ENCODE peak calls at places on chromosome 9, in eight cellular contexts. T, Y, M, B, L, J, E and C are unnamed samples.
A peak's percentile ranks its signal among the peaks of the same experiment; 100 is the strongest.

GRCh38 chr9:91417602-91418218 is 5.9 kb downstream of the NFIL3 start:
- DNase-seq in Y (no peak), M (no peak), T (no peak), E (no peak), B (no peak), J (no peak), L (no peak), C (no peak)

GRCh38 chr9:120891255-120891954 is 14.4 kb upstream of the PHF19 start:
- DNase-seq in L (no peak), Y (no peak), T (no peak), E (no peak), B (no peak), J (no peak), M (no peak), C (no peak)

GRCh38 chr9:137417161-137418021 is 5.6 kb downstream of the EXD3 start:
- DNase-seq in E (no peak), T (no peak), J (no peak), M (no peak), L (no peak), B (no peak), Y (peak; percentile 25), C (no peak)

GRCh38 chr9:127005770-127006314 is 91.3 kb downstream of the RALGPS1 start:
- DNase-seq in B (no peak), T (no peak), J (no peak), Y (no peak), M (no peak), E (no peak), L (no peak), C (no peak)

GRCh38 chr9:89912605-89912953 is 307.8 kb downstream of the GADD45G start:
- DNase-seq in Y (no peak), B (no peak), J (no peak), T (no peak), E (no peak), L (no peak), M (no peak), C (no peak)

GRCh38 chr9:106970219-106970975 is 107.4 kb downstream of the ZNF462 start:
- DNase-seq in M (no peak), B (no peak), J (no peak), E (no peak), L (no peak), Y (no peak), T (no peak), C (no peak)

GRCh38 chr9:99720455-99721050 is 101.1 kb upstream of the NR4A3 start:
- DNase-seq in J (no peak), L (no peak), M (no peak), E (no peak), B (no peak), T (peak; percentile 2), Y (no peak), C (peak; percentile 7)

GRCh38 chr9:134315716-134316443 is 10.4 kb upstream of the RXRA start:
- DNase-seq in Y (no peak), B (no peak), J (no peak), T (no peak), M (peak; percentile 11), E (no peak), L (peak; percentile 2), C (no peak)

GRCh38 chr9:36288057-36288456 is 29.8 kb upstream of the GNE start:
- DNase-seq in E (no peak), Y (no peak), T (no peak), L (no peak), M (no peak), J (no peak), B (no peak), C (no peak)

GRCh38 chr9:92749071-92749933 is 15.3 kb downstream of the BICD2 start:
- DNase-seq in L (no peak), T (no peak), J (no peak), E (no peak), B (peak; percentile 63), Y (peak; percentile 22), M (no peak), C (no peak)

GRCh38 chr9:78031826-78032598 is 401 bp upstream of the GNAQ start:
- DNase-seq in T (peak; percentile 95), L (peak; percentile 93), B (peak; percentile 94), E (peak; percentile 74), Y (peak; percentile 88), M (peak; percentile 92), J (peak; percentile 72), C (peak; percentile 93)

DNA sequence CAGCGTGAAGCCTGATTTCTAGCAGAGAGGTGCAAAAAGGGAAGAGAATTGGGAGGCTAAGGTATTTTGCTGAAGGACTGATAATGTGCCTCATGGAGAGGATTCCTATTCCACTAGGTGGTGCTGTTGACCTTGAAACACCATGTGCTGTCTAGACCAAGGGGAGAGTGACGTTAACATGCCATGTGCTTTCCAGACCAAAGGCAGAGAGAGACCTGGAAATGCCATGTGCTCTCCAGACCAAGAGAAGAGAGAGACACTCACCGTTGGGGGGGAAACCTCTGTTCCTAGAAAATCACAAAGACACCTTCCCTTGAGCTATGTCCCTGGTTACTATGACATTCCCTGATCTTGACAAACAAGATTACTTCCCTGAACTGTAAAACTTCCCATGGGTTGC is 286.0 kb upstream of the TUSC1 start:
- DNase-seq in E (no peak), M (no peak), J (peak; percentile 8), L (peak; percentile 19), T (peak; percentile 40), B (peak; percentile 52), Y (peak; percentile 65), C (peak; percentile 82)
- TF ChIP-seq CTCF in E (no peak), M (peak; percentile 11), J (peak; percentile 54), L (no peak), T (peak; percentile 70), B (peak; percentile 70), Y (peak; percentile 85), C (peak; percentile 63)

DNA sequence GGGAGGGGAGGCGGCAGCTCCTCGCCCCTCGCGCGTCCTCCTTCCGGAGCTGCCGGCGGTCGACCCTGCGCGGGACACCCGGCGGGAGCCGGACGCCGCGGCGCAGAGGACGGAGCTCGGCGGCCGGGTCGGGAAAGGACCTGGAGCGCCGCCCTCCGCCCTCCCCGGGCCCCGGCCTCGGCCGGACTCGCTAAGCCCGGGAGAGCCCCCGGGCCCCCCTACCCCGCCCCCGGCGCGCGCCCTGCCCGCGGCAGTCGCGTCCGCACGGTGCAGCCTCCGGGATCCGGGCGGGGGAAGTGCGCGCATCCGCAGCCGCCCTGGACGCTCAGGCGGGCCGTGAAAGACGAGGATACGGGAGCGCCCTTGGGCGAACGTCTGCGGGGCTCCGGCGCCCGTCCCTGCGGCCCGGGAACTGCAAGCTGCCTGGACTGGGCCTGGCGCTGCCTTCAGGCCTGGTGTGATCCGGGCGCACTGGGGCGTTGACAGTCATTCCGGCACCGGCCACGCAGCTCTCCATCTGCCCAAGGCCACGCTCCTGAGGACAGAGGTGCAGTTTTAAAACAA is 488 bp upstream of the NACC2 start:
- DNase-seq in J (no peak), T (no peak), E (no peak), Y (no peak), L (peak; percentile 46), B (peak; percentile 81), M (peak; percentile 61), C (peak; percentile 52)
- H3K27ac ChIP-seq in J (peak overlapping the region; percentile 94), T (no peak overlapping the region), E (peak overlapping the region; percentile 98), Y (no peak overlapping the region), L (peak overlapping the region; percentile 77), B (peak overlapping the region; percentile 47), M (peak overlapping the region; percentile 99), C (no peak overlapping the region)

GRCh38 chr9:20369391-20369790 is 252.9 kb downstream of the MLLT3 start:
- DNase-seq in L (no peak), M (no peak), J (no peak), B (no peak), T (no peak), Y (no peak), E (no peak), C (no peak)
- TF ChIP-seq CTCF in L (no peak), M (peak; percentile 28), J (no peak), B (no peak), T (no peak), Y (peak; percentile 25), E (no peak), C (no peak)

DNA sequence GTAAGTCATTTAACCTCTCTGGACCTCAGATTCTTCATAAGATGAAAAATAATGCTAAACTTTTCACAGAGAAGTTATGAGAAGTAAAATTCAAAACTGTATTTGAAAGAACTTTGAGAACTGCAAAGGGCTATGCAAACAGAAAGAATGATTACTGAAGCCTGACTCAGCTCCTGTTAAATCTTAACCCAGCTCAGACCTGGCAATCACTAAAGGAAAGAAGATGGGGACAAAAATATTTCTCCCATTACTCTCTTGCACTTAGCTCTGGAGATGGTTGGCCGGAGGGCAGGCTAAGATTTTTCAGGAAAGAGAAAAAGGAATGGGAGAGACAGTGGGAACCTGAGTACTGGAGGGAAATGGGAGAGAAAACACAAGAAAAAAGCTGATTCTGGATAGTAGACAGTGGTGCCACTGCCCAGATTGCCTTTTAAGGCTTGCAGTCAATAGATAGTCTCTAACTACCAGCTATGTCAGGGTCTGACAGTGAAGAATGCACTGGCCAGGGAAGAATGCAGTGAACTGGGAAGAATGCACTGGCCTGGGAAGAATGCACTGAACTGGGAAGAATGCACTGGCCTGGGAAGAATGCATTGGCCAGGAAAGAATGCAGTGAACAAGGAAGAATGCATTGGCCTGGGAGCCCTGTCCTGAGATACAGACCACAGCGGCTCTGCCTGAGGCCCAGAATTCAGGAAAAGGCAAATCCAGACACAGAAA is 25.2 kb upstream of the CEMIP2 start:
- DNase-seq in M (no peak), L (no peak), Y (peak; percentile 73), B (no peak), J (no peak), T (peak; percentile 85), E (no peak), C (peak; percentile 60)
- H3K27ac ChIP-seq in M (no peak overlapping the region), L (peak overlapping the region; percentile 32), Y (no peak overlapping the region), B (no peak overlapping the region), J (peak overlapping the region; percentile 84), T (peak overlapping the region; percentile 40), E (no peak overlapping the region), C (no peak overlapping the region)

DNA sequence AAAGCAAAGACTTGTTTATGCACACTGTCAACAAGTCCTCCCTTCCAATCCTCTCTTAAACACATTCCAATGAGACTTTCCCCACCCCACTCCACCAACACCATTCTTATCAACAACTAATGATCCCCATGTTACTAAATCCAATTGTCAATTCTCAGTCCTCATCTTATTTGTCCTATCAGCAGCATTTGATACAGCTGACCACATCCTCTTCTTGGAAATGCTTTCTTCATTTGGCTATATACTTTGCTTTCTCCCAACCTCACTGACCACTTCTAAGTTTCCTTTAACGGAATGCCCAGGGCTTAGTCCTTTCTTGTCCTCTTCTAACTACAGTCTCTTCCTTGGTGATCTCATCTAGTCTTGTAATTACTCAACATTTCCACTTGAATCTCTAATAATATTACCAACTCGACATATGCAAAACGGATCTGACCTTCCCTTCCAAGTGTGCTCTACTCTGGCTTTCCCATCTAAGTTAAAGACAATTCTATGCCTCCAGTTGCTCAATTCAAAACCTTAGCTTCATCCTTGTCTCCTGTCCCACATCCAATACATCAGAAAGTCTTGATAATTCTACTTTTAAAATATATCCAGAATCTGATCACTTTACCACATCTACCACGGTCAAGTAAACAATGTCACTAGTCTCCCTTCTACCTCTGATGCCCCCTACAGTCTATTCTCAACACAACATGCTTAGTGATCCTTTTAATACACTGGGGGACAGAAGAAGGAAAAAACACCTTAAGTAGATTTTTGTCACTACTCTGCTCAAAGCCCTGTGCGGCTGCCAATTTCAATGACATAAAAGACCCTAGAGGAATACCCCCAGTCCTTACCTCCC is 25.5 kb downstream of the AGTPBP1 start:
- DNase-seq in E (no peak), M (no peak), L (no peak), B (no peak), T (no peak), Y (no peak), J (no peak), C (no peak)
- TF ChIP-seq CTCF in E (no peak), M (peak; percentile 9), L (no peak), B (peak; percentile 37), T (no peak), Y (peak; percentile 63), J (peak; percentile 9), C (peak; percentile 15)